ENCODE peak calls at places on chromosomes 12 and 14, in ten cellular contexts. One of them, this sample, is unnamed.

GRCh38 chr14:93017341-93017797 is 94.4 kb downstream of the CHGA start:
- DNase-seq in body of pancreas: peak
- DNase-seq in stromal cell of bone marrow: no peak
- DNase-seq in stimulated activated CD4-positive, alpha-beta T cell treated with anti-CD3 and anti-CD28 coated beads, Interleukin-1b, Interleukin-23, amount 100 ng/mL, for 24 hours: no peak
- DNase-seq in GDM1: no peak
- DNase-seq in B cell: no peak
- DNase-seq in AG10803: no peak
- DNase-seq in AG08395: no peak
- DNase-seq in T-helper 9 cell: no peak
- DNase-seq in NCI-H510A treated with DMSO at 0.1 percent for 48 hours: no peak
- DNase-seq in this sample: no peak

GRCh38 chr12:41486718-41487117 is 298.6 kb downstream of the PDZRN4 start:
- DNase-seq in body of pancreas: no peak
- DNase-seq in stromal cell of bone marrow: no peak
- DNase-seq in stimulated activated CD4-positive, alpha-beta T cell treated with anti-CD3 and anti-CD28 coated beads, Interleukin-1b, Interleukin-23, amount 100 ng/mL, for 24 hours: no peak
- DNase-seq in GDM1: no peak
- DNase-seq in B cell: no peak
- DNase-seq in AG10803: peak
- DNase-seq in AG08395: peak
- DNase-seq in T-helper 9 cell: no peak
- DNase-seq in NCI-H510A treated with DMSO at 0.1 percent for 48 hours: no peak
- DNase-seq in this sample: no peak

GRCh38 chr14:59631237-59631636 is 54.6 kb upstream of the CCDC175 start:
- DNase-seq in body of pancreas: no peak
- DNase-seq in stromal cell of bone marrow: no peak
- DNase-seq in stimulated activated CD4-positive, alpha-beta T cell treated with anti-CD3 and anti-CD28 coated beads, Interleukin-1b, Interleukin-23, amount 100 ng/mL, for 24 hours: no peak
- DNase-seq in GDM1: no peak
- DNase-seq in B cell: no peak
- DNase-seq in AG10803: no peak
- DNase-seq in AG08395: no peak
- DNase-seq in T-helper 9 cell: no peak
- DNase-seq in NCI-H510A treated with DMSO at 0.1 percent for 48 hours: peak
- DNase-seq in this sample: no peak

GRCh38 chr14:31162910-31163649 is 44.5 kb downstream of the HECTD1 start:
- DNase-seq in body of pancreas: no peak
- DNase-seq in stromal cell of bone marrow: no peak
- DNase-seq in stimulated activated CD4-positive, alpha-beta T cell treated with anti-CD3 and anti-CD28 coated beads, Interleukin-1b, Interleukin-23, amount 100 ng/mL, for 24 hours: no peak
- DNase-seq in GDM1: no peak
- DNase-seq in B cell: no peak
- DNase-seq in AG10803: no peak
- DNase-seq in AG08395: no peak
- DNase-seq in T-helper 9 cell: no peak
- DNase-seq in NCI-H510A treated with DMSO at 0.1 percent for 48 hours: no peak
- DNase-seq in this sample: no peak

GRCh38 chr12:57543666-57544065 is 3.3 kb downstream of the DCTN2 start:
- DNase-seq in body of pancreas: no peak
- DNase-seq in stromal cell of bone marrow: peak
- DNase-seq in stimulated activated CD4-positive, alpha-beta T cell treated with anti-CD3 and anti-CD28 coated beads, Interleukin-1b, Interleukin-23, amount 100 ng/mL, for 24 hours: no peak
- DNase-seq in GDM1: no peak
- DNase-seq in B cell: no peak
- DNase-seq in AG10803: no peak
- DNase-seq in AG08395: no peak
- DNase-seq in T-helper 9 cell: no peak
- DNase-seq in NCI-H510A treated with DMSO at 0.1 percent for 48 hours: peak
- DNase-seq in this sample: no peak

GRCh38 chr12:19165446-19165845 is 35.9 kb downstream of the PLEKHA5 start:
- DNase-seq in body of pancreas: no peak
- DNase-seq in stromal cell of bone marrow: no peak
- DNase-seq in stimulated activated CD4-positive, alpha-beta T cell treated with anti-CD3 and anti-CD28 coated beads, Interleukin-1b, Interleukin-23, amount 100 ng/mL, for 24 hours: no peak
- DNase-seq in GDM1: no peak
- DNase-seq in B cell: no peak
- DNase-seq in AG10803: no peak
- DNase-seq in AG08395: no peak
- DNase-seq in T-helper 9 cell: no peak
- DNase-seq in NCI-H510A treated with DMSO at 0.1 percent for 48 hours: peak
- DNase-seq in this sample: no peak

GRCh38 chr12:120677765-120678473 is 9.0 kb upstream of the MLEC start:
- DNase-seq in body of pancreas: no peak
- DNase-seq in stromal cell of bone marrow: no peak
- DNase-seq in stimulated activated CD4-positive, alpha-beta T cell treated with anti-CD3 and anti-CD28 coated beads, Interleukin-1b, Interleukin-23, amount 100 ng/mL, for 24 hours: no peak
- DNase-seq in GDM1: no peak
- DNase-seq in B cell: no peak
- DNase-seq in AG10803: peak
- DNase-seq in AG08395: no peak
- DNase-seq in T-helper 9 cell: no peak
- DNase-seq in NCI-H510A treated with DMSO at 0.1 percent for 48 hours: no peak
- DNase-seq in this sample: no peak

GRCh38 chr12:126963825-126964224 is 1303.1 kb upstream of the TMEM132C start:
- DNase-seq in body of pancreas: no peak
- DNase-seq in stromal cell of bone marrow: no peak
- DNase-seq in stimulated activated CD4-positive, alpha-beta T cell treated with anti-CD3 and anti-CD28 coated beads, Interleukin-1b, Interleukin-23, amount 100 ng/mL, for 24 hours: no peak
- DNase-seq in GDM1: no peak
- DNase-seq in B cell: no peak
- DNase-seq in AG10803: no peak
- DNase-seq in AG08395: no peak
- DNase-seq in T-helper 9 cell: no peak
- DNase-seq in NCI-H510A treated with DMSO at 0.1 percent for 48 hours: no peak
- DNase-seq in this sample: no peak

GRCh38 chr12:119328111-119328510 is 6.4 kb upstream of the CCDC60 start:
- DNase-seq in body of pancreas: no peak
- DNase-seq in stromal cell of bone marrow: no peak
- DNase-seq in stimulated activated CD4-positive, alpha-beta T cell treated with anti-CD3 and anti-CD28 coated beads, Interleukin-1b, Interleukin-23, amount 100 ng/mL, for 24 hours: no peak
- DNase-seq in GDM1: no peak
- DNase-seq in B cell: no peak
- DNase-seq in AG10803: no peak
- DNase-seq in AG08395: no peak
- DNase-seq in T-helper 9 cell: no peak
- DNase-seq in NCI-H510A treated with DMSO at 0.1 percent for 48 hours: no peak
- DNase-seq in this sample: no peak